ENCODE peak calls at places on chromosomes 16 and 17, in eight cellular contexts. One of them, this sample, is unnamed.

GRCh38 chr17:82023447-82024241 is 539 bp downstream of the LRRC45 start:
- DNase-seq in body of pancreas: peak; percentile 43
- DNase-seq in heart left ventricle: no peak
- DNase-seq in OCI-LY7: peak; percentile 59
- DNase-seq in thoracic aorta: no peak
- DNase-seq in IMR-90: peak; percentile 8
- DNase-seq in adrenal gland: no peak
- DNase-seq in Caco-2: no peak
- DNase-seq in this sample: no peak

GRCh38 chr17:3049705-3050295 is 13.6 kb downstream of the OR1D5 start:
- DNase-seq in body of pancreas: no peak
- DNase-seq in heart left ventricle: no peak
- DNase-seq in OCI-LY7: no peak
- DNase-seq in thoracic aorta: no peak
- DNase-seq in IMR-90: no peak
- DNase-seq in adrenal gland: no peak
- DNase-seq in Caco-2: no peak
- DNase-seq in this sample: no peak

GRCh38 chr17:49889500-49889899 is 41.6 kb upstream of the TAC4 start:
- DNase-seq in body of pancreas: no peak
- DNase-seq in heart left ventricle: no peak
- DNase-seq in OCI-LY7: no peak
- DNase-seq in thoracic aorta: no peak
- DNase-seq in IMR-90: no peak
- DNase-seq in adrenal gland: no peak
- DNase-seq in Caco-2: peak; percentile 93
- DNase-seq in this sample: no peak

GRCh38 chr16:57747091-57747490 is 11.5 kb downstream of the KATNB1 start:
- DNase-seq in body of pancreas: no peak
- DNase-seq in heart left ventricle: no peak
- DNase-seq in OCI-LY7: no peak
- DNase-seq in thoracic aorta: no peak
- DNase-seq in IMR-90: no peak
- DNase-seq in adrenal gland: no peak
- DNase-seq in Caco-2: no peak
- DNase-seq in this sample: no peak

GRCh38 chr17:6305613-6306360 is 129.1 kb downstream of the AIPL1 start:
- DNase-seq in body of pancreas: no peak
- DNase-seq in heart left ventricle: no peak
- DNase-seq in OCI-LY7: peak; percentile 19
- DNase-seq in thoracic aorta: no peak
- DNase-seq in IMR-90: no peak
- DNase-seq in adrenal gland: no peak
- DNase-seq in Caco-2: no peak
- DNase-seq in this sample: no peak

GRCh38 chr17:61584266-61584665 is 6.8 kb downstream of the NACA2 start:
- DNase-seq in body of pancreas: no peak
- DNase-seq in heart left ventricle: no peak
- DNase-seq in OCI-LY7: no peak
- DNase-seq in thoracic aorta: no peak
- DNase-seq in IMR-90: no peak
- DNase-seq in adrenal gland: no peak
- DNase-seq in Caco-2: no peak
- DNase-seq in this sample: no peak

GRCh38 chr17:50908860-50909764 is 43.0 kb upstream of the TOB1 start:
- DNase-seq in body of pancreas: peak; percentile 96
- DNase-seq in heart left ventricle: peak; percentile 79
- DNase-seq in OCI-LY7: no peak
- DNase-seq in thoracic aorta: no peak
- DNase-seq in IMR-90: no peak
- DNase-seq in adrenal gland: no peak
- DNase-seq in Caco-2: peak; percentile 84
- DNase-seq in this sample: no peak

GRCh38 chr16:19085679-19086200 is 18.3 kb downstream of the COQ7 start:
- DNase-seq in body of pancreas: peak; percentile 18
- DNase-seq in heart left ventricle: no peak
- DNase-seq in OCI-LY7: no peak
- DNase-seq in thoracic aorta: no peak
- DNase-seq in IMR-90: no peak
- DNase-seq in adrenal gland: peak; percentile 37
- DNase-seq in Caco-2: no peak
- DNase-seq in this sample: peak; percentile 50

GRCh38 chr17:68599091-68599872 is 1.9 kb downstream of the FAM20A start:
- DNase-seq in body of pancreas: no peak
- DNase-seq in heart left ventricle: no peak
- DNase-seq in OCI-LY7: no peak
- DNase-seq in thoracic aorta: no peak
- DNase-seq in IMR-90: no peak
- DNase-seq in adrenal gland: no peak
- DNase-seq in Caco-2: peak; percentile 47
- DNase-seq in this sample: no peak

GRCh38 chr17:27360507-27360906 is 66.6 kb downstream of the WSB1 start:
- DNase-seq in body of pancreas: no peak
- DNase-seq in heart left ventricle: no peak
- DNase-seq in OCI-LY7: no peak
- DNase-seq in thoracic aorta: no peak
- DNase-seq in IMR-90: no peak
- DNase-seq in adrenal gland: no peak
- DNase-seq in Caco-2: no peak
- DNase-seq in this sample: no peak

GRCh38 chr17:4331614-4332013 is 34.9 kb downstream of the UBE2G1 start:
- DNase-seq in body of pancreas: no peak
- DNase-seq in heart left ventricle: no peak
- DNase-seq in OCI-LY7: no peak
- DNase-seq in thoracic aorta: no peak
- DNase-seq in IMR-90: no peak
- DNase-seq in adrenal gland: no peak
- DNase-seq in Caco-2: no peak
- DNase-seq in this sample: no peak

GRCh38 chr16:65660390-65660789 is 538.5 kb upstream of the CDH11 start:
- DNase-seq in body of pancreas: no peak
- DNase-seq in heart left ventricle: no peak
- DNase-seq in OCI-LY7: no peak
- DNase-seq in thoracic aorta: no peak
- DNase-seq in IMR-90: peak; percentile 54
- DNase-seq in adrenal gland: peak; percentile 34
- DNase-seq in Caco-2: no peak
- DNase-seq in this sample: no peak

GRCh38 chr17:21079196-21079595 is 36.4 kb upstream of the USP22 start:
- DNase-seq in body of pancreas: no peak
- DNase-seq in heart left ventricle: no peak
- DNase-seq in OCI-LY7: no peak
- DNase-seq in thoracic aorta: no peak
- DNase-seq in IMR-90: no peak
- DNase-seq in adrenal gland: no peak
- DNase-seq in Caco-2: no peak
- DNase-seq in this sample: no peak

GRCh38 chr17:40980594-40980993 is 3.5 kb downstream of the KRT40 start:
- DNase-seq in body of pancreas: no peak
- DNase-seq in heart left ventricle: no peak
- DNase-seq in OCI-LY7: no peak
- DNase-seq in thoracic aorta: no peak
- DNase-seq in IMR-90: peak; percentile 63
- DNase-seq in adrenal gland: peak; percentile 23
- DNase-seq in Caco-2: no peak
- DNase-seq in this sample: no peak

GRCh38 chr16:77383606-77384187 is 51.1 kb downstream of the ADAMTS18 start:
- DNase-seq in body of pancreas: no peak
- DNase-seq in heart left ventricle: no peak
- DNase-seq in OCI-LY7: no peak
- DNase-seq in thoracic aorta: no peak
- DNase-seq in IMR-90: no peak
- DNase-seq in adrenal gland: no peak
- DNase-seq in Caco-2: no peak
- DNase-seq in this sample: no peak

GRCh38 chr17:39365252-39365651 is 36.2 kb downstream of the FBXL20 start:
- DNase-seq in body of pancreas: no peak
- DNase-seq in heart left ventricle: no peak
- DNase-seq in OCI-LY7: no peak
- DNase-seq in thoracic aorta: no peak
- DNase-seq in IMR-90: peak; percentile 83
- DNase-seq in adrenal gland: no peak
- DNase-seq in Caco-2: no peak
- DNase-seq in this sample: no peak

GRCh38 chr17:27944546-27945332 is 51.6 kb upstream of the LYRM9 start:
- DNase-seq in body of pancreas: no peak
- DNase-seq in heart left ventricle: no peak
- DNase-seq in OCI-LY7: no peak
- DNase-seq in thoracic aorta: no peak
- DNase-seq in IMR-90: no peak
- DNase-seq in adrenal gland: no peak
- DNase-seq in Caco-2: no peak
- DNase-seq in this sample: no peak

DNA sequence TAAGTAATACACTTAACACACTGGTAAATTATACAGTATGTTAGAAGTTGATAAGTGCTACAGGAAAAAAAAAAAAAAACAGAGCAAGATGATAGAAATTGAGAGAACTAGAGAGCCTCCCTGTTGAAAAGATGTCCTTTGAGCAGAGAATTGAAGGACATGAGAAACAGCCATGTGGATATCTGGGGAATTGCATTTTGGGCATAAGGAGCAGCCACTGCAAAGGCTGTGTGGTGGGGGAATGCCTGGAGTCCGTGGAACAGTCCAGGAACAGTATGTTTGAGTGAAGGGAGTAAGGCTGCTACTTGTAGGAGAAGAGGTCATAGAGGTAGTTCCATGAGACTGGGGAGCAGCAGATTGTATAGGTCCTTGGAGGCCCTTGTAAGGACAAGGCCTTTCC is 178.4 kb downstream of the FTO start:
- DNase-seq in body of pancreas: no peak
- DNase-seq in heart left ventricle: no peak
- DNase-seq in OCI-LY7: no peak
- DNase-seq in thoracic aorta: no peak
- DNase-seq in IMR-90: no peak
- DNase-seq in adrenal gland: no peak
- DNase-seq in Caco-2: no peak
- DNase-seq in this sample: no peak
- TF ChIP-seq CTCF in body of pancreas: no peak
- TF ChIP-seq CTCF in heart left ventricle: no peak
- TF ChIP-seq CTCF in OCI-LY7: no peak
- TF ChIP-seq CTCF in thoracic aorta: no peak
- TF ChIP-seq CTCF in IMR-90: no peak
- TF ChIP-seq CTCF in adrenal gland: no peak
- TF ChIP-seq CTCF in Caco-2: peak; percentile 23
- TF ChIP-seq CTCF in this sample: no peak

GRCh38 chr16:3824121-3824795 is 56.3 kb downstream of the CREBBP start:
- DNase-seq in body of pancreas: no peak
- DNase-seq in heart left ventricle: no peak
- DNase-seq in OCI-LY7: no peak
- DNase-seq in thoracic aorta: no peak
- DNase-seq in IMR-90: no peak
- DNase-seq in adrenal gland: no peak
- DNase-seq in Caco-2: no peak
- DNase-seq in this sample: no peak

GRCh38 chr16:3825103-3825502 is 55.4 kb downstream of the CREBBP start:
- DNase-seq in body of pancreas: no peak
- DNase-seq in heart left ventricle: no peak
- DNase-seq in OCI-LY7: no peak
- DNase-seq in thoracic aorta: no peak
- DNase-seq in IMR-90: peak; percentile 45
- DNase-seq in adrenal gland: no peak
- DNase-seq in Caco-2: no peak
- DNase-seq in this sample: no peak

GRCh38 chr16:3823427-3823826 is 57.1 kb downstream of the CREBBP start:
- DNase-seq in body of pancreas: no peak
- DNase-seq in heart left ventricle: no peak
- DNase-seq in OCI-LY7: no peak
- DNase-seq in thoracic aorta: no peak
- DNase-seq in IMR-90: no peak
- DNase-seq in adrenal gland: no peak
- DNase-seq in Caco-2: no peak
- DNase-seq in this sample: no peak

GRCh38 chr16:3822366-3823045 is 58.0 kb downstream of the CREBBP start:
- DNase-seq in body of pancreas: no peak
- DNase-seq in heart left ventricle: no peak
- DNase-seq in OCI-LY7: no peak
- DNase-seq in thoracic aorta: no peak
- DNase-seq in IMR-90: peak; percentile 20
- DNase-seq in adrenal gland: no peak
- DNase-seq in Caco-2: no peak
- DNase-seq in this sample: no peak

GRCh38 chr16:3825940-3826339 is 54.6 kb downstream of the CREBBP start:
- DNase-seq in body of pancreas: no peak
- DNase-seq in heart left ventricle: no peak
- DNase-seq in OCI-LY7: no peak
- DNase-seq in thoracic aorta: no peak
- DNase-seq in IMR-90: no peak
- DNase-seq in adrenal gland: no peak
- DNase-seq in Caco-2: no peak
- DNase-seq in this sample: no peak
- H3K4me1 ChIP-seq in body of pancreas: peaks cover 39% of the 10 kb centered on the region
- H3K4me1 ChIP-seq in heart left ventricle: peaks cover 65% of the 10 kb centered on the region
- H3K4me1 ChIP-seq in OCI-LY7: peaks cover 11% of the 10 kb centered on the region
- H3K4me1 ChIP-seq in thoracic aorta: peaks cover 30% of the 10 kb centered on the region
- H3K4me1 ChIP-seq in IMR-90: peaks cover 33% of the 10 kb centered on the region
- H3K4me1 ChIP-seq in adrenal gland: peaks cover 45% of the 10 kb centered on the region
- H3K4me1 ChIP-seq in Caco-2: no peaks in the 10 kb centered on the region
- H3K4me1 ChIP-seq in this sample: peaks cover 38% of the 10 kb centered on the region

GRCh38 chr16:35795361-35796029 is 2336.1 kb downstream of the TP53TG3F start:
- DNase-seq in body of pancreas: no peak
- DNase-seq in heart left ventricle: no peak
- DNase-seq in OCI-LY7: no peak
- DNase-seq in thoracic aorta: no peak
- DNase-seq in IMR-90: no peak
- DNase-seq in adrenal gland: no peak
- DNase-seq in Caco-2: no peak
- DNase-seq in this sample: no peak
- H3K9me3 ChIP-seq in body of pancreas: no peaks in the 10 kb centered on the region
- H3K9me3 ChIP-seq in heart left ventricle: no peaks in the 10 kb centered on the region
- H3K9me3 ChIP-seq in OCI-LY7: no peaks in the 10 kb centered on the region
- H3K9me3 ChIP-seq in thoracic aorta: no peaks in the 10 kb centered on the region
- H3K9me3 ChIP-seq in IMR-90: peaks cover 34% of the 10 kb centered on the region
- H3K9me3 ChIP-seq in adrenal gland: no peaks in the 10 kb centered on the region
- H3K9me3 ChIP-seq in Caco-2: no peaks in the 10 kb centered on the region
- H3K9me3 ChIP-seq in this sample: no peaks in the 10 kb centered on the region

DNA sequence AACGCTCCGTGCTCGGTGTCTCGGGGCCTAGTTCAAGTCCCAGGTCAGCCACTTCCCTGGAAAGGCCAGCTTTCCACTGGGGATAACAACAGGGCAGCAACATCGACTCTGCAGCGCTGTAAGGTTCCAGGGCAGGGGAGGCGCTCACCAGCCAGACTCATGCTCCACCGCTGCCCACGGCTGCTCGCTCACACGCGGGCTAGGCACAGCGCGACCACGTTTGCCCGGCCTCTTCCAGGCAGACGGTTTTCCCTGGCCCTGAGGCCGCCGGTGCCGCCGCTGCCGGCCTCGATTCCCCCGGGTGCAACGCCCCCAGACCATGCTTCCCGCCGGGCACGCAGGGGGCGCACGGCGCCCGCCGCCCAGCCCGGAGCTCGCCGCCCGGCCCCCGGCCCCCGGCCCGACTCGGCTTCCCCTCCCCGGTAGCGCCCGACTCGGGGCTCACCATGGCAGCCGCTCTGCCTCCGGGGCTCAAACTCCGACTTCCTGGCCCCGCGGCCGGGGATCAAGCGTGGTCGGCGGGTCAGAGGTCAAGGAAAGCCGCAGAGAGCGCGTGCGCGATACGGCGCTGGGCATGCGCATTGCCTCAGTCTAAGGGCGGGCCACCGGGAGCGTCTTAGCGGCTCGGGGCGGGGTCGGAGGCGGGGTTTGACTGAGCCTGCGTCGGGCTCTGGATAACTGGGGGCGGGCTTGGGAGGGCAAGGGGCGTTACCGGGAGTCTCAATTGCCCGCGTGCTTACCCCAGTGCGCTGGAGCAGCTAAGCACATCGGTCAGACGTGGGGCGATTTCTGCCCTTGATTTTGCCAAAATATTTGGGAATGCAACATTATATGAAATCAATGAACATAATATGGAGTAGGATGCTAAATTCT is at the start of gene PAM16:
- DNase-seq in body of pancreas: peak; percentile 97
- DNase-seq in heart left ventricle: peak; percentile 99
- DNase-seq in OCI-LY7: peak; percentile 97
- DNase-seq in thoracic aorta: peak; percentile 92
- DNase-seq in IMR-90: peak; percentile 91
- DNase-seq in adrenal gland: peak; percentile 97
- DNase-seq in Caco-2: peak; percentile 96
- DNase-seq in this sample: peak; percentile 79
- TF ChIP-seq CTCF in body of pancreas: no peak
- TF ChIP-seq CTCF in heart left ventricle: no peak
- TF ChIP-seq CTCF in OCI-LY7: peak; percentile 23
- TF ChIP-seq CTCF in thoracic aorta: no peak
- TF ChIP-seq CTCF in IMR-90: no peak
- TF ChIP-seq CTCF in adrenal gland: no peak
- TF ChIP-seq CTCF in Caco-2: no peak
- TF ChIP-seq CTCF in this sample: no peak

This sample was measured in ascending aorta.